ENCODE peak calls at places on chromosome 16, in five cellular contexts. One of them, this sample, is unnamed.

GRCh38 chr16:56355786-56356275 is 69.5 kb downstream of the AMFR start:
- DNase-seq in HCT116: no peak
- DNase-seq in H1: no peak
- DNase-seq in GM12878: no peak
- DNase-seq in SK-N-SH: peak; percentile 37
- DNase-seq in this sample: no peak

GRCh38 chr16:66774981-66775380 is 23.6 kb upstream of the DYNC1LI2 start:
- DNase-seq in HCT116: no peak
- DNase-seq in H1: no peak
- DNase-seq in GM12878: no peak
- DNase-seq in SK-N-SH: no peak
- DNase-seq in this sample: no peak

GRCh38 chr16:68468849-68469248 is 20.5 kb upstream of the SMPD3 start:
- DNase-seq in HCT116: no peak
- DNase-seq in H1: no peak
- DNase-seq in GM12878: no peak
- DNase-seq in SK-N-SH: no peak
- DNase-seq in this sample: no peak

GRCh38 chr16:12575288-12575687 is 228.4 kb downstream of the CPPED1 start:
- DNase-seq in HCT116: no peak
- DNase-seq in H1: no peak
- DNase-seq in GM12878: no peak
- DNase-seq in SK-N-SH: no peak
- DNase-seq in this sample: no peak

GRCh38 chr16:72991211-72991610 is 56.7 kb downstream of the ZFHX3 start:
- DNase-seq in HCT116: no peak
- DNase-seq in H1: no peak
- DNase-seq in GM12878: no peak
- DNase-seq in SK-N-SH: no peak
- DNase-seq in this sample: no peak

GRCh38 chr16:16019488-16019887 is 70.1 kb downstream of the ABCC1 start:
- DNase-seq in HCT116: peak; percentile 10
- DNase-seq in H1: no peak
- DNase-seq in GM12878: no peak
- DNase-seq in SK-N-SH: no peak
- DNase-seq in this sample: no peak

GRCh38 chr16:69482410-69482951 is 58.1 kb downstream of the CYB5B start:
- DNase-seq in HCT116: no peak
- DNase-seq in H1: no peak
- DNase-seq in GM12878: no peak
- DNase-seq in SK-N-SH: no peak
- DNase-seq in this sample: no peak

GRCh38 chr16:49652441-49653175 is 203.3 kb downstream of the ZNF423 start:
- DNase-seq in HCT116: no peak
- DNase-seq in H1: no peak
- DNase-seq in GM12878: no peak
- DNase-seq in SK-N-SH: no peak
- DNase-seq in this sample: no peak

GRCh38 chr16:20847577-20847976 is 41.2 kb downstream of the REXO5 start:
- DNase-seq in HCT116: no peak
- DNase-seq in H1: no peak
- DNase-seq in GM12878: no peak
- DNase-seq in SK-N-SH: no peak
- DNase-seq in this sample: no peak

GRCh38 chr16:49932943-49933342 is 77.0 kb upstream of the ZNF423 start:
- DNase-seq in HCT116: no peak
- DNase-seq in H1: no peak
- DNase-seq in GM12878: no peak
- DNase-seq in SK-N-SH: no peak
- DNase-seq in this sample: no peak

DNA sequence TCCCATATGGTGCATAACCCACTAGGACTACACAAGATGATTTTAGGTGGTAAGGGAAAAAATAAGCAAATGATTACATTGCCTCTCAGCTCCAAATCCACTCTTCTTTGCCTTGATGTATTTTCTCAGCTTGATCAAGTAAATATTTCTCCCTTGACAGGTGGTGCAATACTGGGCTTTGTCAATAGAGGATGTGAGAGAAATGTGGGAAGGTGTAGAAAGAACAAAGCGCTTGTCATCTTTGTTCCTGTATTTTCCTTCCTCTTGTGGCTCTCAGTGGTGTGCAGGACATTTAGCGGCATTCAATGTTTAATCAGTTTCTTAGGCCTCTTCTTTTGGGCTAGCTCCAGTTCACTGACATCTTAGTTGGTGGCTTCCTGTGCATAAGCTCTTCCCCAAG is 1165.8 kb upstream of the GOT2 start:
- DNase-seq in HCT116: no peak
- DNase-seq in H1: no peak
- DNase-seq in GM12878: no peak
- DNase-seq in SK-N-SH: no peak
- DNase-seq in this sample: no peak
- TF ChIP-seq JUND in HCT116: no peak
- TF ChIP-seq JUND in H1: no peak
- TF ChIP-seq JUND in GM12878: no peak
- TF ChIP-seq JUND in SK-N-SH: no peak
- TF ChIP-seq JUND in this sample: no peak

GRCh38 chr16:4272114-4272954 is 489 bp downstream of the TFAP4 start:
- DNase-seq in HCT116: no peak
- DNase-seq in H1: no peak
- DNase-seq in GM12878: no peak
- DNase-seq in SK-N-SH: peak; percentile 75
- DNase-seq in this sample: peak; percentile 52
- TF ChIP-seq JUND in HCT116: no peak
- TF ChIP-seq JUND in H1: no peak
- TF ChIP-seq JUND in GM12878: no peak
- TF ChIP-seq JUND in SK-N-SH: no peak
- TF ChIP-seq JUND in this sample: no peak

GRCh38 chr16:7343271-7343670 is 10.6 kb downstream of the RBFOX1 start:
- DNase-seq in HCT116: no peak
- DNase-seq in H1: no peak
- DNase-seq in GM12878: no peak
- DNase-seq in SK-N-SH: no peak
- DNase-seq in this sample: no peak
- TF ChIP-seq JUND in HCT116: no peak
- TF ChIP-seq JUND in H1: no peak
- TF ChIP-seq JUND in GM12878: no peak
- TF ChIP-seq JUND in SK-N-SH: no peak
- TF ChIP-seq JUND in this sample: no peak

GRCh38 chr16:78081341-78081740 is 18.1 kb upstream of the WWOX start:
- DNase-seq in HCT116: no peak
- DNase-seq in H1: no peak
- DNase-seq in GM12878: no peak
- DNase-seq in SK-N-SH: no peak
- DNase-seq in this sample: no peak
- TF ChIP-seq JUND in HCT116: no peak
- TF ChIP-seq JUND in H1: no peak
- TF ChIP-seq JUND in GM12878: no peak
- TF ChIP-seq JUND in SK-N-SH: no peak
- TF ChIP-seq JUND in this sample: no peak

GRCh38 chr16:85970016-85970711 is 71.2 kb downstream of the IRF8 start:
- DNase-seq in HCT116: no peak
- DNase-seq in H1: no peak
- DNase-seq in GM12878: no peak
- DNase-seq in SK-N-SH: no peak
- DNase-seq in this sample: no peak
- TF ChIP-seq JUND in HCT116: no peak
- TF ChIP-seq JUND in H1: no peak
- TF ChIP-seq JUND in GM12878: no peak
- TF ChIP-seq JUND in SK-N-SH: no peak
- TF ChIP-seq JUND in this sample: no peak

This sample was measured in T47D.